ENCODE peak calls at places on chromosome 7, in seven cellular contexts. E, U, O, C, W, J and K are unnamed samples.

GRCh38 chr7:73815436-73815835 is 15.4 kb upstream of the CLDN4 start:
- DNase-seq in E (no peak), U (no peak), O (peak), C (no peak), W (no peak), J (no peak), K (no peak)

GRCh38 chr7:105877736-105878135 is 1.3 kb upstream of the ATXN7L1 start:
- DNase-seq in E (no peak), U (peak), O (no peak), C (no peak), W (no peak), J (no peak), K (no peak)

GRCh38 chr7:30068117-30068516 is 39.9 kb downstream of the PLEKHA8 start:
- DNase-seq in E (no peak), U (no peak), O (no peak), C (no peak), W (no peak), J (no peak), K (peak)

GRCh38 chr7:98963305-98963704 is 85.0 kb downstream of the TRRAP start:
- DNase-seq in E (no peak), U (no peak), O (no peak), C (no peak), W (no peak), J (no peak), K (no peak)

GRCh38 chr7:44057849-44058758 is 7.3 kb downstream of the PGAM2 start:
- DNase-seq in E (no peak), U (peak), O (peak), C (no peak), W (no peak), J (no peak), K (no peak)

GRCh38 chr7:42017356-42017986 is 219.5 kb downstream of the GLI3 start:
- DNase-seq in E (no peak), U (no peak), O (no peak), C (peak), W (no peak), J (no peak), K (peak)

GRCh38 chr7:6547400-6547799 is 3.9 kb downstream of the GRID2IP start:
- DNase-seq in E (no peak), U (no peak), O (no peak), C (no peak), W (no peak), J (no peak), K (no peak)

GRCh38 chr7:32507416-32507815 is 12.1 kb downstream of the AVL9 start:
- DNase-seq in E (no peak), U (no peak), O (no peak), C (no peak), W (no peak), J (no peak), K (no peak)

GRCh38 chr7:124930173-124930623 is 573 bp upstream of the POT1 start:
- DNase-seq in E (no peak), U (no peak), O (no peak), C (no peak), W (no peak), J (no peak), K (no peak)

GRCh38 chr7:114922652-114923402 is 933 bp downstream of the MDFIC start:
- DNase-seq in E (peak), U (peak), O (peak), C (peak), W (peak), J (no peak), K (peak)

GRCh38 chr7:56087445-56087844 is 5.3 kb downstream of the PHKG1 start:
- DNase-seq in E (no peak), U (no peak), O (no peak), C (no peak), W (no peak), J (no peak), K (no peak)

GRCh38 chr7:91285966-91286365 is 21.7 kb downstream of the FZD1 start:
- DNase-seq in E (no peak), U (no peak), O (no peak), C (no peak), W (no peak), J (no peak), K (no peak)

GRCh38 chr7:75638607-75639070 is 100.1 kb downstream of the HIP1 start:
- DNase-seq in E (no peak), U (peak), O (peak), C (peak), W (peak), J (no peak), K (peak)

GRCh38 chr7:44259547-44260457 is 59.0 kb downstream of the YKT6 start:
- DNase-seq in E (no peak), U (peak), O (peak), C (peak), W (no peak), J (peak), K (peak)

GRCh38 chr7:97027427-97028234 is 3.0 kb upstream of the DLX5 start:
- DNase-seq in E (peak), U (peak), O (peak), C (peak), W (peak), J (no peak), K (peak)

GRCh38 chr7:54060643-54061042 is 481.5 kb upstream of the VSTM2A start:
- DNase-seq in E (no peak), U (no peak), O (no peak), C (no peak), W (no peak), J (no peak), K (no peak)

GRCh38 chr7:97307521-97308108 is 190.1 kb downstream of the SDHAF3 start:
- DNase-seq in E (no peak), U (no peak), O (no peak), C (no peak), W (no peak), J (no peak), K (no peak)

GRCh38 chr7:137316643-137317042 is 26.9 kb downstream of the PTN start:
- DNase-seq in E (no peak), U (no peak), O (no peak), C (no peak), W (no peak), J (no peak), K (no peak)

GRCh38 chr7:42494199-42494710 is 257.2 kb upstream of the GLI3 start:
- DNase-seq in E (no peak), U (no peak), O (no peak), C (no peak), W (no peak), J (no peak), K (no peak)

GRCh38 chr7:121061826-121062582 is 73.5 kb downstream of the CPED1 start:
- DNase-seq in E (no peak), U (no peak), O (no peak), C (no peak), W (no peak), J (no peak), K (no peak)

GRCh38 chr7:22726849-22727792 is at the start of gene IL6:
- DNase-seq in E (peak), U (peak), O (peak), C (peak), W (peak), J (no peak), K (peak)

GRCh38 chr7:159020987-159021386 is 123.7 kb downstream of the VIPR2 start:
- DNase-seq in E (no peak), U (no peak), O (peak), C (no peak), W (peak), J (no peak), K (no peak)

GRCh38 chr7:55415173-55415778 is 50.1 kb downstream of the LANCL2 start:
- DNase-seq in E (peak), U (peak), O (peak), C (peak), W (peak), J (peak), K (peak)

GRCh38 chr7:143002106-143002505 is 24.8 kb downstream of the OR9A2 start:
- DNase-seq in E (no peak), U (no peak), O (no peak), C (no peak), W (no peak), J (no peak), K (no peak)

GRCh38 chr7:71753236-71753635 is 621.3 kb downstream of the GALNT17 start:
- DNase-seq in E (no peak), U (no peak), O (no peak), C (no peak), W (no peak), J (no peak), K (no peak)

GRCh38 chr7:71754828-71755227 is 622.9 kb downstream of the GALNT17 start:
- DNase-seq in E (no peak), U (no peak), O (no peak), C (no peak), W (no peak), J (no peak), K (no peak)

GRCh38 chr7:71750290-71750689 is 618.3 kb downstream of the GALNT17 start:
- DNase-seq in E (no peak), U (no peak), O (no peak), C (no peak), W (no peak), J (no peak), K (no peak)

GRCh38 chr7:71753959-71754652 is 622.2 kb downstream of the GALNT17 start:
- DNase-seq in E (no peak), U (no peak), O (no peak), C (no peak), W (peak), J (no peak), K (no peak)

GRCh38 chr7:71752171-71752935 is 620.4 kb downstream of the GALNT17 start:
- DNase-seq in E (no peak), U (peak), O (no peak), C (no peak), W (peak), J (no peak), K (peak)
- TF ChIP-seq CTCF in E (no peak), U (peak), O (no peak), C (no peak), W (peak), J (peak), K (peak)

GRCh38 chr7:139613971-139614411 is 90.5 kb downstream of the CLEC2L start:
- DNase-seq in E (no peak), U (no peak), O (no peak), C (no peak), W (no peak), J (no peak), K (no peak)
- TF ChIP-seq CTCF in E (no peak), U (no peak), O (no peak), C (no peak), W (no peak), J (no peak), K (no peak)

GRCh38 chr7:70778585-70778984 is 353.4 kb upstream of the GALNT17 start:
- DNase-seq in E (no peak), U (no peak), O (no peak), C (no peak), W (no peak), J (no peak), K (no peak)

GRCh38 chr7:70776627-70777101 is 355.3 kb upstream of the GALNT17 start:
- DNase-seq in E (peak), U (no peak), O (no peak), C (peak), W (no peak), J (no peak), K (peak)

GRCh38 chr7:70774895-70775527 is 356.9 kb upstream of the GALNT17 start:
- DNase-seq in E (no peak), U (no peak), O (no peak), C (no peak), W (no peak), J (no peak), K (no peak)

GRCh38 chr7:70777251-70777650 is 354.7 kb upstream of the GALNT17 start:
- DNase-seq in E (no peak), U (no peak), O (no peak), C (no peak), W (no peak), J (no peak), K (no peak)

DNA sequence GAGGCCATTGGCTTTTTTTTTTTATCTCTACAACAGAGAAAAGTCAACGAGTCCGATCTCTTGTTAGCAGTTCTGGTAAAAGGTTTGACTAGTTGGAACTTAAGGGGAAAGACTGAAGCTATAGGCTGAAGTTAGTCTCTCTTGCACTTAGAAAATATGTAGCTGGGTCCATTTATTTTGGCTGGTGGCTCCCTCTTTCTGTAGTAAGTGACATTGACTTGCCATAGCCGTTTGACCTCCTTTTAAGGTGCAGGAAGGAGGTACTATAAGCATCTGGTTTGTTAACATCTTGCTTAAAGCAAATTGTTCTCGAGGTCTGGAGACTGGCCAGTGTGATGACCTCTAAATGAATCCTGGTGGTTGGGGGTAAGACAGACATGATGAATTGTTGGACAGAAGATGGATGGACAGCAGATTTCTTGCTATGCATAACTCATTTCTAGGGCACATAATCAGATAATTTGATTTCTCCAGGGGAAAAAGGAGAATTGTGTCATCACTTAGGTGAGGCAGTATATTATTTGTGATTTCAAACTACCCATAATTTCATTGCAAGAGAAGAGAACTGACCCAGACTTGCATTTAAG is 356.3 kb upstream of the GALNT17 start:
- DNase-seq in E (no peak), U (no peak), O (no peak), C (no peak), W (no peak), J (no peak), K (no peak)
- TF ChIP-seq CTCF in E (no peak), U (peak), O (no peak), C (no peak), W (no peak), J (no peak), K (no peak)

DNA sequence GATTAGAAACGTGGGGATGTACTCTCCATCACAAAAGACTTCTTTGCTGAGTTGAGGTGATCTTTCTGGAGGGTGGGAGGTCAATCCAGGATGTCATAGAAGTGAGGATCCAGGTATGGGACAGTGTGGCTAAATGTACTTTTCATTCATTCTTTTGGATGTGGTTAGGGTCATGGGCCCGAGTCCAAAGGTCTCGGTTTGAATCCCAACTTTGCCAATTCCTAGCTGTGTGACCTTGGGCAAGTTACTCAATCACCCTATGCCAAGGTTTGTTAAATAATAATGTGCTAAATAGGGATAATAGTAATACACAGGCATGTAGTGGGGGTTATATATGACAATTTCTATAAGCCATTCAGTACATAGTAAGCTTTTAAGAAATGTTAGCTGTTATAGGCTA is 91.4 kb downstream of the SAMD9 start:
- DNase-seq in E (no peak), U (no peak), O (no peak), C (no peak), W (no peak), J (no peak), K (no peak)
- TF ChIP-seq CTCF in E (no peak), U (no peak), O (no peak), C (no peak), W (no peak), J (no peak), K (no peak)

GRCh38 chr7:64685091-64685490 is 19.2 kb downstream of the ZNF107 start:
- DNase-seq in E (no peak), U (no peak), O (no peak), C (no peak), W (no peak), J (no peak), K (no peak)
- TF ChIP-seq CTCF in E (no peak), U (no peak), O (no peak), C (no peak), W (no peak), J (no peak), K (no peak)

GRCh38 chr7:147809785-147810184 is 780.8 kb upstream of the C7orf33 start:
- DNase-seq in E (no peak), U (no peak), O (no peak), C (no peak), W (no peak), J (no peak), K (no peak)

GRCh38 chr7:147803151-147803550 is 787.4 kb upstream of the C7orf33 start:
- DNase-seq in E (no peak), U (no peak), O (no peak), C (no peak), W (no peak), J (no peak), K (no peak)

GRCh38 chr7:147804032-147804431 is 786.5 kb upstream of the C7orf33 start:
- DNase-seq in E (no peak), U (no peak), O (no peak), C (no peak), W (no peak), J (no peak), K (no peak)

GRCh38 chr7:147803625-147804024 is 786.9 kb upstream of the C7orf33 start:
- DNase-seq in E (no peak), U (no peak), O (no peak), C (peak), W (no peak), J (no peak), K (no peak)

GRCh38 chr7:147805996-147806576 is 784.5 kb upstream of the C7orf33 start:
- DNase-seq in E (no peak), U (no peak), O (no peak), C (no peak), W (no peak), J (no peak), K (no peak)
- TF ChIP-seq CTCF in E (no peak), U (no peak), O (no peak), C (no peak), W (no peak), J (no peak), K (no peak)

GRCh38 chr7:95190515-95190914 is 133.8 kb downstream of the PON1 start:
- DNase-seq in E (no peak), U (no peak), O (no peak), C (no peak), W (no peak), J (no peak), K (no peak)
- TF ChIP-seq CTCF in E (no peak), U (no peak), O (no peak), C (no peak), W (no peak), J (no peak), K (no peak)